ENCODE peak calls at places on chromosomes 3 and 15, in five cellular contexts. Z is OCI-LY7, L is MM.1S, A is GM23338, O is PC-9. F is an unnamed sample. For H3K9me2, the result is how much of the 10 kb centered on the place peaks cover.

GRCh38 chr3:126261037-126261436 is 80.7 kb upstream of the ALDH1L1 start:
- DNase-seq in L (no peak), O (no peak), A (peak), Z (peak), F (peak)

GRCh38 chr3:15512173-15512572 is 9.3 kb downstream of the COLQ start:
- DNase-seq in Z (no peak), L (no peak), A (no peak), O (no peak), F (peak)

GRCh38 chr3:3201584-3201983 is 22.1 kb upstream of the CRBN start:
- DNase-seq in A (no peak), L (peak), Z (no peak), O (no peak), F (no peak)

GRCh38 chr15:79644091-79644490 is 212.0 kb downstream of the MINAR1 start:
- DNase-seq in O (no peak), Z (no peak), A (no peak), L (no peak), F (peak)

GRCh38 chr3:12442654-12443501 is 41.4 kb upstream of the TSEN2 start:
- DNase-seq in A (no peak), Z (no peak), O (peak), L (no peak), F (no peak)

GRCh38 chr3:126083511-126083912 is 412 bp downstream of the SLC41A3 start:
- DNase-seq in L (peak), A (peak), O (no peak), Z (peak), F (peak)

GRCh38 chr3:76463501-76463900 is 576.4 kb upstream of the ROBO2 start:
- DNase-seq in L (no peak), A (no peak), O (no peak), Z (no peak), F (no peak)

GRCh38 chr3:58868101-58868779 is 181.6 kb downstream of the CFAP20DC start:
- DNase-seq in Z (no peak), L (no peak), O (no peak), A (no peak), F (no peak)

GRCh38 chr3:159634414-159634813 is 354.2 kb upstream of the IL12A start:
- DNase-seq in L (no peak), O (no peak), Z (no peak), A (no peak), F (peak)

GRCh38 chr15:52466134-52466701 is 62.5 kb downstream of the MYO5A start:
- DNase-seq in A (peak), Z (peak), L (peak), O (no peak), F (peak)

GRCh38 chr3:150419076-150419868 is 11.2 kb downstream of the TSC22D2 start:
- DNase-seq in Z (no peak), A (no peak), L (no peak), O (peak), F (no peak)

GRCh38 chr15:41801185-41801584 is 26.7 kb upstream of the JMJD7 start:
- DNase-seq in Z (no peak), A (no peak), O (no peak), L (no peak), F (no peak)
- H3K9me2 ChIP-seq in Z (under half), A (under half), O (under half), L (under half), F (under half)

GRCh38 chr15:81083201-81083600 is 50.9 kb upstream of the CFAP161 start:
- DNase-seq in Z (no peak), A (no peak), O (no peak), L (no peak), F (no peak)
- H3K9me2 ChIP-seq in Z (under half), A (under half), O (under half), L (under half), F (under half)

GRCh38 chr15:70093481-70094309 is 4.0 kb downstream of the TLE3 start:
- DNase-seq in Z (no peak), O (peak), L (no peak), A (peak), F (peak)
- H3K9me2 ChIP-seq in Z (under half), O (under half), L (under half), A (under half), F (under half)

DNA sequence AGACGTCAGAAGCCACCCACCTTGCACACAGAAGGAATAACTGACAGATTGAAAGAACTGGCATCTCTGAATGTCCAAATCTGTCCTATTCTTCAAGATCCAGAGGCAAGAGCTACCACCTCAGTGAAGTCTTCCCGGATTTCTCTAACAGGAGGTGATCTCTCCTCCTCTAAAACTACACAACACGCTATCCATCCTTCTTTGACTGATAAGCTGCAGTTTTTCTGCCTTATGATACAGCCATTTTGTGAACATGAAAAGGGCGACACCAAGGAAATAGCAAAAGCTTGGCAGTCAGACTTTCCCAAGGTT is 37.1 kb upstream of the HES1 start:
- DNase-seq in A (no peak), Z (no peak), L (no peak), O (no peak), F (no peak)
- H3K9me2 ChIP-seq in A (under half), Z (under half), L (under half), O (under half), F (under half)